ENCODE peak calls at places on chromosomes 2 and 18, in seven cellular contexts. One of them, this sample, is unnamed.
A peak's percentile ranks its signal among the peaks of the same experiment; 100 is the strongest.

GRCh38 chr2:205563646-205564045 is 118.7 kb upstream of the NRP2 start:
- DNase-seq in hepatocyte: no peak
- DNase-seq in heart right ventricle: no peak
- DNase-seq in transverse colon: peak; percentile 42
- DNase-seq in A549: peak; percentile 13
- DNase-seq in MM.1S: no peak
- DNase-seq in neuronal stem cell: no peak
- DNase-seq in this sample: peak; percentile 34

GRCh38 chr2:96374211-96374951 is 38.8 kb downstream of the NCAPH start:
- DNase-seq in MM.1S: no peak
- DNase-seq in heart right ventricle: peak; percentile 67
- DNase-seq in A549: no peak
- DNase-seq in hepatocyte: peak; percentile 42
- DNase-seq in neuronal stem cell: no peak
- DNase-seq in transverse colon: peak; percentile 36
- DNase-seq in this sample: no peak

GRCh38 chr2:120914839-120915521 is 179.3 kb downstream of the GLI2 start:
- DNase-seq in neuronal stem cell: no peak
- DNase-seq in hepatocyte: no peak
- DNase-seq in transverse colon: peak; percentile 56
- DNase-seq in A549: peak; percentile 51
- DNase-seq in MM.1S: no peak
- DNase-seq in heart right ventricle: peak; percentile 84
- DNase-seq in this sample: no peak

GRCh38 chr18:22505136-22505535 is 87.4 kb upstream of the CTAGE1 start:
- DNase-seq in A549: no peak
- DNase-seq in heart right ventricle: no peak
- DNase-seq in transverse colon: no peak
- DNase-seq in hepatocyte: no peak
- DNase-seq in neuronal stem cell: no peak
- DNase-seq in MM.1S: no peak
- DNase-seq in this sample: no peak

GRCh38 chr2:10046899-10047298 is 3.5 kb downstream of the KLF11 start:
- DNase-seq in transverse colon: no peak
- DNase-seq in A549: no peak
- DNase-seq in heart right ventricle: no peak
- DNase-seq in MM.1S: no peak
- DNase-seq in hepatocyte: no peak
- DNase-seq in neuronal stem cell: no peak
- DNase-seq in this sample: no peak

GRCh38 chr2:105643405-105644173 is 101.1 kb upstream of the NCK2 start:
- DNase-seq in MM.1S: no peak
- DNase-seq in transverse colon: no peak
- DNase-seq in heart right ventricle: no peak
- DNase-seq in hepatocyte: no peak
- DNase-seq in neuronal stem cell: no peak
- DNase-seq in A549: no peak
- DNase-seq in this sample: no peak

GRCh38 chr2:109295070-109295780 is 166.2 kb downstream of the SH3RF3 start:
- DNase-seq in neuronal stem cell: no peak
- DNase-seq in hepatocyte: no peak
- DNase-seq in MM.1S: peak; percentile 94
- DNase-seq in A549: no peak
- DNase-seq in transverse colon: no peak
- DNase-seq in heart right ventricle: no peak
- DNase-seq in this sample: no peak

GRCh38 chr2:220703279-220703678 is 868.8 kb downstream of the EPHA4 start:
- DNase-seq in transverse colon: no peak
- DNase-seq in heart right ventricle: no peak
- DNase-seq in neuronal stem cell: no peak
- DNase-seq in hepatocyte: no peak
- DNase-seq in MM.1S: no peak
- DNase-seq in A549: no peak
- DNase-seq in this sample: no peak

GRCh38 chr2:10357770-10358169 is 55.1 kb downstream of the HPCAL1 start:
- DNase-seq in heart right ventricle: no peak
- DNase-seq in neuronal stem cell: no peak
- DNase-seq in transverse colon: no peak
- DNase-seq in MM.1S: no peak
- DNase-seq in hepatocyte: no peak
- DNase-seq in A549: no peak
- DNase-seq in this sample: no peak

GRCh38 chr2:873651-874580 is 76.7 kb upstream of the SNTG2 start:
- DNase-seq in heart right ventricle: no peak
- DNase-seq in transverse colon: no peak
- DNase-seq in MM.1S: no peak
- DNase-seq in neuronal stem cell: no peak
- DNase-seq in A549: no peak
- DNase-seq in hepatocyte: no peak
- DNase-seq in this sample: no peak

GRCh38 chr2:44441200-44441599 is 79.5 kb downstream of the CAMKMT start:
- DNase-seq in hepatocyte: no peak
- DNase-seq in neuronal stem cell: no peak
- DNase-seq in MM.1S: no peak
- DNase-seq in transverse colon: no peak
- DNase-seq in heart right ventricle: no peak
- DNase-seq in A549: no peak
- DNase-seq in this sample: no peak

GRCh38 chr18:45412577-45412976 is 202.7 kb upstream of the SLC14A2 start:
- DNase-seq in heart right ventricle: no peak
- DNase-seq in neuronal stem cell: no peak
- DNase-seq in transverse colon: no peak
- DNase-seq in A549: no peak
- DNase-seq in hepatocyte: no peak
- DNase-seq in MM.1S: no peak
- DNase-seq in this sample: no peak

GRCh38 chr2:145352499-145352898 is 832.6 kb upstream of the ZEB2 start:
- DNase-seq in hepatocyte: no peak
- DNase-seq in A549: no peak
- DNase-seq in MM.1S: no peak
- DNase-seq in heart right ventricle: no peak
- DNase-seq in transverse colon: no peak
- DNase-seq in neuronal stem cell: no peak
- DNase-seq in this sample: no peak

GRCh38 chr2:162795312-162795711 is 43.3 kb downstream of the KCNH7 start:
- DNase-seq in heart right ventricle: no peak
- DNase-seq in MM.1S: no peak
- DNase-seq in transverse colon: peak; percentile 8
- DNase-seq in A549: no peak
- DNase-seq in hepatocyte: peak; percentile 24
- DNase-seq in neuronal stem cell: peak; percentile 3
- DNase-seq in this sample: peak; percentile 46

GRCh38 chr2:191152841-191153240 is 2.0 kb upstream of the STAT4 start:
- DNase-seq in transverse colon: no peak
- DNase-seq in A549: no peak
- DNase-seq in hepatocyte: no peak
- DNase-seq in heart right ventricle: no peak
- DNase-seq in MM.1S: peak; percentile 77
- DNase-seq in neuronal stem cell: no peak
- DNase-seq in this sample: no peak

GRCh38 chr18:40072761-40073160 is 1882.3 kb upstream of the PIK3C3 start:
- DNase-seq in transverse colon: no peak
- DNase-seq in MM.1S: no peak
- DNase-seq in neuronal stem cell: peak; percentile 24
- DNase-seq in A549: no peak
- DNase-seq in hepatocyte: no peak
- DNase-seq in heart right ventricle: no peak
- DNase-seq in this sample: no peak

GRCh38 chr2:1588994-1589611 is 155.2 kb downstream of the PXDN start:
- DNase-seq in MM.1S: no peak
- DNase-seq in A549: no peak
- DNase-seq in neuronal stem cell: no peak
- DNase-seq in heart right ventricle: no peak
- DNase-seq in hepatocyte: no peak
- DNase-seq in transverse colon: no peak
- DNase-seq in this sample: no peak

DNA sequence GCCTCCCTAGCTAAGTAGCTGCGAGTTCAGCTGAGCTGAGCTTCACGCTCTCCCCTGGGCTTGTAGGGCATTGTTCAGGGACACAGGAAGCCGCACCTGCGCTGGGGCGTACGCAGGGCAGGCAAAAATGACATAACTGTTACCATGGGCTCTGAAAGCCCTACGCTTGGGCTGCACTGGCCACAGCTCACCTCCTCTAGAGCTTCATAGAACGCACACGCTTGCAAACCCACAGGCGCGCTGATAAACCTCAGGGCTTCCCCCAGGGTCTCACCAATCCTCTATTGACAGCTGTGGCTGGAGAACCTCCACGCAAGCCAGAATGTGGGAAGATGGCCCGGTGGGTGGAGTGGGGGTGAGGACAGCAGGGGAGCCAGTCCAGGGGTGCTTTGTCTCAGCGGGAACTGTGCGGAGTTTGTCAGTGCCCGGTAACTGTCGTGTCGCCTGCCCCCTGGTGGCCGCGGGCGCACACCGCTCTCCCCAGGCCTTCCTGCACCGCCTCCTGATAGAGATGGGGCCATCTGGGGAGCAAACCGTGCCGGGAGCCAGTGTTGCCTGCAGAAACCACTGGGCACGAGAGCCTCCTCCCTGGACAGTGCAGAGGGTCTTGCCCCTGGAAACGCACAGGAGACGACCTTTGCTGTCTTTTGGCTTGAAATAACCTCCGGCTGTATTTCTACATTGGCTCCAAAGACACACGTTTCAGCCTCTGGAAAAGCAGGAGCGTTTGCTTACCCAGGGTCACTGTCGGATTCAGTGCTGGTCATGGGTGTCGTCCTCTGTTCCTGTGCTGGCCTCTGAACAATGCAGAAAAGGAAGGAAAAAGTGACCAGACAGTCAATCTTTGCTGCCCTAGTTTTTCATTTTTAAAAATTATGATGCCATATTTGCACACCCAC is 17.0 kb upstream of the CIDEA start:
- DNase-seq in MM.1S: peak; percentile 65
- DNase-seq in heart right ventricle: peak; percentile 70
- DNase-seq in transverse colon: peak; percentile 74
- DNase-seq in hepatocyte: peak; percentile 84
- DNase-seq in neuronal stem cell: peak; percentile 64
- DNase-seq in A549: peak; percentile 55
- DNase-seq in this sample: peak; percentile 81
- H3K4me3 ChIP-seq in MM.1S: no peak overlapping the region
- H3K4me3 ChIP-seq in heart right ventricle: no peak overlapping the region
- H3K4me3 ChIP-seq in transverse colon: no peak overlapping the region
- H3K4me3 ChIP-seq in hepatocyte: no peak overlapping the region
- H3K4me3 ChIP-seq in neuronal stem cell: no peak overlapping the region
- H3K4me3 ChIP-seq in A549: no peak overlapping the region
- H3K4me3 ChIP-seq in this sample: no peak overlapping the region

DNA sequence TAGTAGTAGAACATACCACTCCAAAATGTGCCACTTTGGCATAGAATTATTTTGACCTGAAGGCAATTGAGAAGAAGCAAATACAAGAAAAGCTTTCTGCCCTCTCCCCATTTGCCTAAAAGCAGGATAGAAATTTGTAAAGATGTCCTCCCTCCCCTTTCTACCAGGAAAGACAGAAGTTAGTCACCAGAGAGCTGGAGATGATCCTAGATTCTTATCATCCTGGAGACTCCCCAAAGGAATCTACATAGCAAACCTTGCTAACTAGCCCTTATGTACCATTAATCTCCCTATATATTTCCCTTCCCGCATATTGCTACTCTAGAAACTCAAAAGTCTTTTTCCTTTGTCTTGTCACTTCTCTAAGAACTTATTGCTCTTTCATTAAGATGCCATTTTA is 12.6 kb upstream of the TMEM37 start:
- DNase-seq in A549: no peak
- DNase-seq in transverse colon: no peak
- DNase-seq in neuronal stem cell: no peak
- DNase-seq in hepatocyte: no peak
- DNase-seq in heart right ventricle: no peak
- DNase-seq in MM.1S: no peak
- DNase-seq in this sample: no peak
- H3K4me3 ChIP-seq in A549: no peak overlapping the region
- H3K4me3 ChIP-seq in transverse colon: no peak overlapping the region
- H3K4me3 ChIP-seq in neuronal stem cell: no peak overlapping the region
- H3K4me3 ChIP-seq in hepatocyte: no peak overlapping the region
- H3K4me3 ChIP-seq in heart right ventricle: no peak overlapping the region
- H3K4me3 ChIP-seq in MM.1S: no peak overlapping the region
- H3K4me3 ChIP-seq in this sample: no peak overlapping the region

DNA sequence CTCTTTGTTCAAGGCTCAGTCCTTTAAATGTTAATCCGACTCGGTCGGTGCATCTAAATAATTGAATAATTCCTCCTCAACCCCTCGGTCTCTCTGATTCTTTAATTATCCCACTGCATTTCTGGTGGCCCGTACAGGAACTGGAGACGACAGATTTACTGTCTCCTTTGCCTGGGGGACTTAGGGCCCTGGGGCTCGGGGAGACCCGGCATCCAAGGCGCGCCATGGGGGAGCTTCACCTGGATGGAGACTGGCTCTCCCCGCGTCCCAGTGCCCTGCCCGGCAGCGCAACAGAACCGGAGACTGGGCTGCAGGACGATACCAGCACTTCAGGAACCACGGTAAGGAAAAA is 47.7 kb upstream of the SELENOI start:
- DNase-seq in MM.1S: no peak
- DNase-seq in hepatocyte: no peak
- DNase-seq in A549: no peak
- DNase-seq in transverse colon: no peak
- DNase-seq in heart right ventricle: no peak
- DNase-seq in neuronal stem cell: no peak
- DNase-seq in this sample: no peak
- H3K4me3 ChIP-seq in MM.1S: no peak overlapping the region
- H3K4me3 ChIP-seq in hepatocyte: no peak overlapping the region
- H3K4me3 ChIP-seq in A549: no peak overlapping the region
- H3K4me3 ChIP-seq in transverse colon: no peak overlapping the region
- H3K4me3 ChIP-seq in heart right ventricle: peak overlapping the region; percentile 62
- H3K4me3 ChIP-seq in neuronal stem cell: no peak overlapping the region
- H3K4me3 ChIP-seq in this sample: peak overlapping the region; percentile 69

DNA sequence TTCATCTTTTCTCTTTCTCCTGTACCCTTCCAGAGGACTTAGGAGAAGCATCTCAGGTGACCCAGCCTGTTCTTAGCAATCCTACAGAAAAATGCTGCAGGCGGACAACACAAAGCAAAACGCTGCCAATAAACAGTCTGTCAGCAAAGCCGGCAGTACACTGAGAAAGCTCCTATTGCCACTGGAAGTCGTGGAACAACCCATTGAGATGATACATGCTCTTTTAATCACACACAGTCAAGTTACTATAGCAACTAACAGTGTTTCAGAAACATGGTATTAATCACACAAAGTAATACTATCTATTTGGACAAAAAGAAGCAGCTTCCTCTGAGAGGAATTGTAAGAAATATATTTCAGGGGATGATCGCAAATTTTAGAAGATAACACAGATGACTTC is 10.5 kb downstream of the CTLA4 start:
- DNase-seq in A549: no peak
- DNase-seq in hepatocyte: no peak
- DNase-seq in MM.1S: no peak
- DNase-seq in neuronal stem cell: no peak
- DNase-seq in transverse colon: no peak
- DNase-seq in heart right ventricle: no peak
- DNase-seq in this sample: no peak
- H3K4me3 ChIP-seq in A549: no peak overlapping the region
- H3K4me3 ChIP-seq in hepatocyte: no peak overlapping the region
- H3K4me3 ChIP-seq in MM.1S: no peak overlapping the region
- H3K4me3 ChIP-seq in neuronal stem cell: no peak overlapping the region
- H3K4me3 ChIP-seq in transverse colon: no peak overlapping the region
- H3K4me3 ChIP-seq in heart right ventricle: no peak overlapping the region
- H3K4me3 ChIP-seq in this sample: no peak overlapping the region